ENCODE peak calls at places on chromosomes 13 and 19, in eight cellular contexts. D is dorsolateral prefrontal cortex; R is thoracic aorta; T is tibial artery; P is uterus; K is glutamatergic neuron; A is CD4-positive, alpha-beta T cell; E is BE2C. V is an unnamed sample.
A peak's percentile ranks its signal among the peaks of the same experiment; 100 is the strongest.

GRCh38 chr19:1051791-1052190 is 11.9 kb downstream of the ABCA7 start:
- DNase-seq in A (no peak), D (no peak), E (peak; percentile 7), K (no peak), P (no peak), R (no peak), T (no peak), V (no peak)

GRCh38 chr19:13206581-13206980 is 56.4 kb downstream of the IER2 start:
- DNase-seq in D (no peak), A (no peak), P (no peak), K (no peak), T (no peak), R (no peak), E (no peak), V (peak; percentile 16)

GRCh38 chr13:113845723-113846638 is 17.9 kb downstream of the GAS6 start:
- DNase-seq in K (no peak), R (no peak), D (no peak), T (no peak), A (no peak), E (no peak), P (peak; percentile 8), V (no peak)

GRCh38 chr19:35107541-35107939 is 8.1 kb upstream of the FXYD3 start:
- DNase-seq in D (peak; percentile 75), P (no peak), E (no peak), R (no peak), T (no peak), A (no peak), K (no peak), V (no peak)

GRCh38 chr13:97116754-97117153 is 105.4 kb upstream of the MBNL2 start:
- DNase-seq in E (peak; percentile 25), T (no peak), A (no peak), R (no peak), P (no peak), D (no peak), K (no peak), V (no peak)

GRCh38 chr19:40217921-40218890 is at the start of gene TTC9B:
- DNase-seq in R (no peak), T (no peak), K (peak; percentile 71), P (no peak), D (peak; percentile 62), A (peak; percentile 27), E (peak; percentile 44), V (peak; percentile 80)

GRCh38 chr13:98775844-98776598 is 23.5 kb upstream of the SLC15A1 start:
- DNase-seq in P (no peak), T (no peak), D (no peak), E (no peak), A (no peak), K (no peak), R (no peak), V (no peak)

GRCh38 chr13:49810825-49811526 is 18.5 kb upstream of the KPNA3 start:
- DNase-seq in P (no peak), D (no peak), R (no peak), T (no peak), K (no peak), A (no peak), E (no peak), V (peak; percentile 48)

GRCh38 chr19:52995711-52996110 is 18.0 kb upstream of the ERVV-1 start:
- DNase-seq in T (no peak), K (no peak), A (no peak), R (no peak), P (no peak), D (no peak), E (no peak), V (no peak)

GRCh38 chr13:110696776-110697175 is 9.1 kb downstream of the CARS2 start:
- DNase-seq in K (no peak), R (no peak), D (no peak), T (no peak), P (no peak), A (no peak), E (no peak), V (no peak)

GRCh38 chr13:75181906-75182305 is 300.1 kb downstream of the TBC1D4 start:
- DNase-seq in R (no peak), A (no peak), P (no peak), E (no peak), T (no peak), K (no peak), D (no peak), V (no peak)

GRCh38 chr13:108470921-108471320 is 158.5 kb upstream of the MYO16 start:
- DNase-seq in R (no peak), K (no peak), D (no peak), E (no peak), P (no peak), A (no peak), T (no peak), V (no peak)

GRCh38 chr19:4414800-4415251 is 12.4 kb downstream of the CHAF1A start:
- DNase-seq in R (no peak), D (no peak), P (no peak), T (no peak), A (no peak), K (no peak), E (no peak), V (no peak)

GRCh38 chr13:96075953-96076543 is 13.9 kb upstream of the HS6ST3 start:
- DNase-seq in T (no peak), P (no peak), E (no peak), R (no peak), D (no peak), A (no peak), K (no peak), V (no peak)

GRCh38 chr13:72504026-72504925 is 223.2 kb downstream of the MZT1 start:
- DNase-seq in D (no peak), E (no peak), A (no peak), T (no peak), R (no peak), K (no peak), P (no peak), V (no peak)

DNA sequence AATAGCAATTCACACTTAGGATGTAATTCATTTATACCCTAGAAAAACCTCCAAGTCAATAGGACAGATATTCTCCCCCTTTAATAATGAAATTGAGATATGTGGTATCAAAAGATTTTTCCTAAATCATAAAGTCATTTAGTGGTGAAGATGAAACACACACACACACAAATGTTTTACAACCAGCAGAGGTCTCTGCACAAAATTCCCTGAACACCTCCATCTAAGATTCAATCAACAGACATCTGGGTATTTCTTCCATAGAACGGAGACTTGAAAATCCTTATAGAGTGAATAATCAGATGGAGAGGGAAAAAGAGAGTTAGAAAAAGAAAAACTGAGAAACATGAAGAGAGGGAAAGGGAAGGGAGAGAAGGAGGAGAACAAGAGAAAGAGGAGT is 52.8 kb downstream of the MYCBP2 start:
- DNase-seq in T (no peak), A (no peak), R (no peak), P (no peak), E (no peak), D (no peak), K (no peak), V (no peak)
- TF ChIP-seq CTCF in T (no peak), A (peak; percentile 18), R (no peak), P (no peak), E (no peak), D (no peak), K (no peak), V (no peak)

DNA sequence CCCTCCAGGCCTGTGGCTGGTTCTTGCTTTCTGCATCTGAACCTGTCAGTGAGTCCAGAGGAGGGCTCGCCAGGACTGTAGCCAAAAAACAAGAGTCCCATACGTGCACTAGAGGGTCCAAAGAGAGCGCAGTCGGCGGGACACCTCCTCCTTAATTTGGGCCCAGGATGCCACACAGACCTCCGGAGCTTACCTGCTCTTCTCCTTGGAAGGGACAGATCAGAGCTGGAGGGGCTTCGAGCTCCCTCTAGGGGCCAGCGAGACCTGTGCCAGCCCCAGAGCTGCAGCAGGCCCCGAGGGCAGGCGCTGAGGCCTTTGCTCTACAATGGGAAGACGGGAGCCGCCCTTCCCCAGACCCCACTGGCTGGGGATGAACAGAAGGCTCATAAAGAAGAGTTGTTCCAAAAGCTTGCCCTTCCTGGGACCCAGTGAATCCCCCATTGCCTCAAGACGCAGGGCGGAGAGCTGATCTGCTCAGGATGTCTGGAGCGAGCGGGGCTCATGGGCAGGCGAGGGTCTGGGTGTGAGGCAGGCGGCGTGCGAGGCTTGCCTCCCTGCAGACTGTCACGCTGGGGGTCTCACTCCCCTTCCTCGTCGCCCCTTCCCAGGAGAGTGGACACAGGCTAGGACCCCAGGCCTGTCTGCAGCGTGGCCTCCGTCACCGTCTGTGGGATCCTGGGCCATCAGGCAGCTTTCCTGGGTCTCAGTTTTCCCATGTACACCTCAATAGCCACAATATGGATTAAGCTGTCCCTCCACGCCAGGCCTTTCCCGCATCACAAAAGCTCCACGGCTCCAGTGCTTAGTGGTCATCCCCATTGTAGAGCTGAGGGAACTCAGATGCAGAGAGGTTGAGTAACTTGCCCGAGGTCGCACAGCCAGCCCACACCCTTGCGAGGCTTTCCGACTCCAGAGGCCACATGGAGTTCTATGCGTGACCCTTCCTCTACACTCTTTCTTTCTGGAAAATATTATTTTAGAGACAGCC is 46.9 kb upstream of the VSTM2B start:
- DNase-seq in A (no peak), T (no peak), R (no peak), E (peak; percentile 35), P (no peak), D (no peak), K (peak; percentile 74), V (no peak)
- TF ChIP-seq CTCF in A (no peak), T (no peak), R (no peak), E (peak; percentile 34), P (no peak), D (peak; percentile 47), K (peak; percentile 59), V (peak; percentile 25)

GRCh38 chr13:28548872-28549271 is 53.9 kb upstream of the FLT1 start:
- DNase-seq in K (no peak), T (no peak), E (no peak), A (no peak), D (no peak), R (no peak), P (no peak), V (no peak)
- TF ChIP-seq CTCF in K (no peak), T (no peak), E (peak; percentile 20), A (no peak), D (no peak), R (no peak), P (no peak), V (no peak)

GRCh38 chr13:33691980-33692379 is 126.0 kb upstream of the RFC3 start:
- DNase-seq in P (no peak), K (no peak), R (no peak), A (no peak), T (no peak), E (no peak), D (no peak), V (no peak)

GRCh38 chr13:33696530-33696929 is 121.4 kb upstream of the RFC3 start:
- DNase-seq in D (no peak), T (no peak), K (no peak), P (no peak), A (no peak), E (no peak), R (no peak), V (no peak)

GRCh38 chr13:33690321-33690720 is 127.6 kb upstream of the RFC3 start:
- DNase-seq in T (no peak), A (no peak), D (no peak), P (no peak), E (no peak), R (no peak), K (no peak), V (no peak)

GRCh38 chr13:33694546-33694945 is 123.4 kb upstream of the RFC3 start:
- DNase-seq in D (no peak), R (no peak), A (no peak), K (no peak), P (no peak), T (no peak), E (no peak), V (no peak)

DNA sequence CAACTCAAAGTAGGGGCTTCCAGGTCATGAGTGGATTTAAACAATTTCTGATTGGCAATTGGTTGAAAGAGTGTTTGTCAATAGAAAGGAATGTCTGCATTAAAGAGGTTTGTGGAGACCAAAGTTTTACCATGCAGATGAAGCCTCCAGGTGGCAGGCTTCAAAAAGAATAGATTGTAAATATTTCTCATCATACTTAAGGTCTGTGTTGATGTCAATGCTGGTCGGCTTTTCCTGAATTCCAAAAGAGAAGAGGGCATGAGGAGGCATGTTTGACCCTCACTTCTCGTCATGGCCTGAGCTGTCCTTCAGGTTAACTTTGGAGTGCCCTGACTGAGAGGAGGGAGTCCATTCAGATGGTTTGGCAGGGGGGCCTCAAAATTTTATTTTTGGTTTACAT is 125.4 kb upstream of the RFC3 start:
- DNase-seq in P (no peak), K (no peak), A (no peak), R (no peak), D (no peak), T (no peak), E (no peak), V (no peak)
- TF ChIP-seq CTCF in P (no peak), K (no peak), A (no peak), R (no peak), D (no peak), T (no peak), E (no peak), V (no peak)

V was measured in GM13976.